ENCODE peak calls at places on chromosomes 3 and 15, in ten cellular contexts. One of them, this sample, is unnamed.

GRCh38 chr15:30038667-30039523 is 43.9 kb upstream of the GOLGA8J start:
- DNase-seq in KBM-7: no peak
- DNase-seq in fibroblast of lung: no peak
- DNase-seq in germinal center: no peak
- DNase-seq in activated T-cell treated with anti-CD3 and anti-CD28 coated beads for 1 hour: no peak
- DNase-seq in anterior cingulate cortex: peak; percentile 17
- DNase-seq in HCEC 1CT: no peak
- DNase-seq in astrocyte of the cerebellum: no peak
- DNase-seq in posterior vena cava: no peak
- DNase-seq in epithelial cell of esophagus: peak; percentile 8
- DNase-seq in this sample: no peak

GRCh38 chr3:181752202-181752671 is 40.5 kb downstream of the SOX2 start:
- DNase-seq in KBM-7: no peak
- DNase-seq in fibroblast of lung: peak; percentile 50
- DNase-seq in germinal center: no peak
- DNase-seq in activated T-cell treated with anti-CD3 and anti-CD28 coated beads for 1 hour: no peak
- DNase-seq in anterior cingulate cortex: peak; percentile 21
- DNase-seq in HCEC 1CT: no peak
- DNase-seq in astrocyte of the cerebellum: peak; percentile 16
- DNase-seq in posterior vena cava: no peak
- DNase-seq in epithelial cell of esophagus: no peak
- DNase-seq in this sample: no peak

GRCh38 chr3:195543642-195544536 is 764 bp upstream of the PPP1R2 start:
- DNase-seq in KBM-7: no peak
- DNase-seq in fibroblast of lung: peak; percentile 19
- DNase-seq in germinal center: no peak
- DNase-seq in activated T-cell treated with anti-CD3 and anti-CD28 coated beads for 1 hour: no peak
- DNase-seq in anterior cingulate cortex: no peak
- DNase-seq in HCEC 1CT: no peak
- DNase-seq in astrocyte of the cerebellum: no peak
- DNase-seq in posterior vena cava: no peak
- DNase-seq in epithelial cell of esophagus: no peak
- DNase-seq in this sample: no peak

GRCh38 chr3:46673151-46674030 is 20.1 kb downstream of the ALS2CL start:
- DNase-seq in KBM-7: no peak
- DNase-seq in fibroblast of lung: no peak
- DNase-seq in germinal center: no peak
- DNase-seq in activated T-cell treated with anti-CD3 and anti-CD28 coated beads for 1 hour: no peak
- DNase-seq in anterior cingulate cortex: no peak
- DNase-seq in HCEC 1CT: no peak
- DNase-seq in astrocyte of the cerebellum: no peak
- DNase-seq in posterior vena cava: peak; percentile 45
- DNase-seq in epithelial cell of esophagus: no peak
- DNase-seq in this sample: no peak

GRCh38 chr15:71278989-71279756 is 163.9 kb downstream of the THSD4 start:
- DNase-seq in KBM-7: peak; percentile 30
- DNase-seq in fibroblast of lung: peak; percentile 98
- DNase-seq in germinal center: no peak
- DNase-seq in activated T-cell treated with anti-CD3 and anti-CD28 coated beads for 1 hour: no peak
- DNase-seq in anterior cingulate cortex: no peak
- DNase-seq in HCEC 1CT: peak; percentile 98
- DNase-seq in astrocyte of the cerebellum: peak; percentile 79
- DNase-seq in posterior vena cava: no peak
- DNase-seq in epithelial cell of esophagus: peak; percentile 94
- DNase-seq in this sample: no peak

GRCh38 chr15:51550841-51551240 is 71.7 kb downstream of the DMXL2 start:
- DNase-seq in KBM-7: no peak
- DNase-seq in fibroblast of lung: no peak
- DNase-seq in germinal center: no peak
- DNase-seq in activated T-cell treated with anti-CD3 and anti-CD28 coated beads for 1 hour: no peak
- DNase-seq in anterior cingulate cortex: no peak
- DNase-seq in HCEC 1CT: no peak
- DNase-seq in astrocyte of the cerebellum: no peak
- DNase-seq in posterior vena cava: no peak
- DNase-seq in epithelial cell of esophagus: no peak
- DNase-seq in this sample: no peak

GRCh38 chr3:104960579-104960978 is 406.1 kb upstream of the ALCAM start:
- DNase-seq in KBM-7: no peak
- DNase-seq in fibroblast of lung: peak; percentile 41
- DNase-seq in germinal center: no peak
- DNase-seq in activated T-cell treated with anti-CD3 and anti-CD28 coated beads for 1 hour: no peak
- DNase-seq in anterior cingulate cortex: no peak
- DNase-seq in HCEC 1CT: peak; percentile 23
- DNase-seq in astrocyte of the cerebellum: no peak
- DNase-seq in posterior vena cava: no peak
- DNase-seq in epithelial cell of esophagus: no peak
- DNase-seq in this sample: no peak

GRCh38 chr3:196159952-196160804 is 51.0 kb downstream of the ZDHHC19 start:
- DNase-seq in KBM-7: peak; percentile 86
- DNase-seq in fibroblast of lung: peak; percentile 91
- DNase-seq in germinal center: peak; percentile 79
- DNase-seq in activated T-cell treated with anti-CD3 and anti-CD28 coated beads for 1 hour: no peak
- DNase-seq in anterior cingulate cortex: no peak
- DNase-seq in HCEC 1CT: peak; percentile 90
- DNase-seq in astrocyte of the cerebellum: peak; percentile 24
- DNase-seq in posterior vena cava: no peak
- DNase-seq in epithelial cell of esophagus: peak; percentile 76
- DNase-seq in this sample: peak; percentile 59

GRCh38 chr3:13046569-13047279 is 26.5 kb downstream of the IQSEC1 start:
- DNase-seq in KBM-7: no peak
- DNase-seq in fibroblast of lung: no peak
- DNase-seq in germinal center: peak; percentile 39
- DNase-seq in activated T-cell treated with anti-CD3 and anti-CD28 coated beads for 1 hour: no peak
- DNase-seq in anterior cingulate cortex: no peak
- DNase-seq in HCEC 1CT: no peak
- DNase-seq in astrocyte of the cerebellum: no peak
- DNase-seq in posterior vena cava: no peak
- DNase-seq in epithelial cell of esophagus: no peak
- DNase-seq in this sample: no peak

GRCh38 chr3:97821413-97821809 is 400 bp upstream of the CRYBG3 start:
- DNase-seq in KBM-7: no peak
- DNase-seq in fibroblast of lung: peak; percentile 66
- DNase-seq in germinal center: peak; percentile 33
- DNase-seq in activated T-cell treated with anti-CD3 and anti-CD28 coated beads for 1 hour: peak; percentile 24
- DNase-seq in anterior cingulate cortex: no peak
- DNase-seq in HCEC 1CT: no peak
- DNase-seq in astrocyte of the cerebellum: peak; percentile 20
- DNase-seq in posterior vena cava: peak; percentile 83
- DNase-seq in epithelial cell of esophagus: no peak
- DNase-seq in this sample: no peak

GRCh38 chr3:177431525-177432255 is 234.4 kb upstream of the TBL1XR1 start:
- DNase-seq in KBM-7: no peak
- DNase-seq in fibroblast of lung: no peak
- DNase-seq in germinal center: no peak
- DNase-seq in activated T-cell treated with anti-CD3 and anti-CD28 coated beads for 1 hour: no peak
- DNase-seq in anterior cingulate cortex: no peak
- DNase-seq in HCEC 1CT: no peak
- DNase-seq in astrocyte of the cerebellum: no peak
- DNase-seq in posterior vena cava: no peak
- DNase-seq in epithelial cell of esophagus: no peak
- DNase-seq in this sample: no peak

GRCh38 chr3:173889522-173890055 is 492.0 kb downstream of the NLGN1 start:
- DNase-seq in KBM-7: no peak
- DNase-seq in fibroblast of lung: peak; percentile 64
- DNase-seq in germinal center: no peak
- DNase-seq in activated T-cell treated with anti-CD3 and anti-CD28 coated beads for 1 hour: no peak
- DNase-seq in anterior cingulate cortex: no peak
- DNase-seq in HCEC 1CT: no peak
- DNase-seq in astrocyte of the cerebellum: no peak
- DNase-seq in posterior vena cava: no peak
- DNase-seq in epithelial cell of esophagus: no peak
- DNase-seq in this sample: no peak

GRCh38 chr15:35871282-35871681 is 325.3 kb upstream of the DPH6 start:
- DNase-seq in KBM-7: no peak
- DNase-seq in fibroblast of lung: no peak
- DNase-seq in germinal center: no peak
- DNase-seq in activated T-cell treated with anti-CD3 and anti-CD28 coated beads for 1 hour: no peak
- DNase-seq in anterior cingulate cortex: no peak
- DNase-seq in HCEC 1CT: no peak
- DNase-seq in astrocyte of the cerebellum: no peak
- DNase-seq in posterior vena cava: no peak
- DNase-seq in epithelial cell of esophagus: peak; percentile 70
- DNase-seq in this sample: no peak

GRCh38 chr15:58019503-58020376 is 45.8 kb downstream of the ALDH1A2 start:
- DNase-seq in KBM-7: no peak
- DNase-seq in fibroblast of lung: peak; percentile 41
- DNase-seq in germinal center: no peak
- DNase-seq in activated T-cell treated with anti-CD3 and anti-CD28 coated beads for 1 hour: no peak
- DNase-seq in anterior cingulate cortex: no peak
- DNase-seq in HCEC 1CT: peak; percentile 58
- DNase-seq in astrocyte of the cerebellum: no peak
- DNase-seq in posterior vena cava: no peak
- DNase-seq in epithelial cell of esophagus: peak; percentile 76
- DNase-seq in this sample: no peak

GRCh38 chr3:194957743-194958240 is 272.1 kb downstream of the FAM43A start:
- DNase-seq in KBM-7: no peak
- DNase-seq in fibroblast of lung: no peak
- DNase-seq in germinal center: no peak
- DNase-seq in activated T-cell treated with anti-CD3 and anti-CD28 coated beads for 1 hour: no peak
- DNase-seq in anterior cingulate cortex: no peak
- DNase-seq in HCEC 1CT: no peak
- DNase-seq in astrocyte of the cerebellum: no peak
- DNase-seq in posterior vena cava: no peak
- DNase-seq in epithelial cell of esophagus: no peak
- DNase-seq in this sample: no peak

GRCh38 chr3:151971194-151971771 is 97.8 kb downstream of the SUCNR1 start:
- DNase-seq in KBM-7: no peak
- DNase-seq in fibroblast of lung: no peak
- DNase-seq in germinal center: no peak
- DNase-seq in activated T-cell treated with anti-CD3 and anti-CD28 coated beads for 1 hour: no peak
- DNase-seq in anterior cingulate cortex: no peak
- DNase-seq in HCEC 1CT: no peak
- DNase-seq in astrocyte of the cerebellum: no peak
- DNase-seq in posterior vena cava: no peak
- DNase-seq in epithelial cell of esophagus: no peak
- DNase-seq in this sample: no peak

GRCh38 chr15:64865998-64866520 is 24.3 kb downstream of the PLEKHO2 start:
- DNase-seq in KBM-7: no peak
- DNase-seq in fibroblast of lung: peak; percentile 90
- DNase-seq in germinal center: no peak
- DNase-seq in activated T-cell treated with anti-CD3 and anti-CD28 coated beads for 1 hour: no peak
- DNase-seq in anterior cingulate cortex: no peak
- DNase-seq in HCEC 1CT: peak; percentile 90
- DNase-seq in astrocyte of the cerebellum: peak; percentile 95
- DNase-seq in posterior vena cava: no peak
- DNase-seq in epithelial cell of esophagus: peak; percentile 36
- DNase-seq in this sample: no peak

GRCh38 chr3:156532730-156533129 is 22.2 kb downstream of the SSR3 start:
- DNase-seq in KBM-7: no peak
- DNase-seq in fibroblast of lung: peak; percentile 32
- DNase-seq in germinal center: no peak
- DNase-seq in activated T-cell treated with anti-CD3 and anti-CD28 coated beads for 1 hour: no peak
- DNase-seq in anterior cingulate cortex: no peak
- DNase-seq in HCEC 1CT: no peak
- DNase-seq in astrocyte of the cerebellum: no peak
- DNase-seq in posterior vena cava: no peak
- DNase-seq in epithelial cell of esophagus: no peak
- DNase-seq in this sample: no peak

GRCh38 chr3:54223063-54223462 is 100.7 kb downstream of the CACNA2D3 start:
- DNase-seq in KBM-7: no peak
- DNase-seq in fibroblast of lung: no peak
- DNase-seq in germinal center: no peak
- DNase-seq in activated T-cell treated with anti-CD3 and anti-CD28 coated beads for 1 hour: no peak
- DNase-seq in anterior cingulate cortex: no peak
- DNase-seq in HCEC 1CT: no peak
- DNase-seq in astrocyte of the cerebellum: no peak
- DNase-seq in posterior vena cava: no peak
- DNase-seq in epithelial cell of esophagus: no peak
- DNase-seq in this sample: no peak

GRCh38 chr15:48373855-48374421 is 42.7 kb downstream of the DUT start:
- DNase-seq in KBM-7: no peak
- DNase-seq in fibroblast of lung: peak; percentile 98
- DNase-seq in germinal center: no peak
- DNase-seq in activated T-cell treated with anti-CD3 and anti-CD28 coated beads for 1 hour: no peak
- DNase-seq in anterior cingulate cortex: no peak
- DNase-seq in HCEC 1CT: peak; percentile 65
- DNase-seq in astrocyte of the cerebellum: no peak
- DNase-seq in posterior vena cava: peak; percentile 85
- DNase-seq in epithelial cell of esophagus: peak; percentile 82
- DNase-seq in this sample: no peak

GRCh38 chr3:146746190-146746589 is 141.0 kb upstream of the PLSCR5 start:
- DNase-seq in KBM-7: no peak
- DNase-seq in fibroblast of lung: peak; percentile 63
- DNase-seq in germinal center: no peak
- DNase-seq in activated T-cell treated with anti-CD3 and anti-CD28 coated beads for 1 hour: no peak
- DNase-seq in anterior cingulate cortex: no peak
- DNase-seq in HCEC 1CT: peak; percentile 79
- DNase-seq in astrocyte of the cerebellum: peak; percentile 24
- DNase-seq in posterior vena cava: no peak
- DNase-seq in epithelial cell of esophagus: peak; percentile 37
- DNase-seq in this sample: no peak

GRCh38 chr3:144039661-144040060 is 68.0 kb downstream of the DIPK2A start:
- DNase-seq in KBM-7: no peak
- DNase-seq in fibroblast of lung: peak; percentile 29
- DNase-seq in germinal center: no peak
- DNase-seq in activated T-cell treated with anti-CD3 and anti-CD28 coated beads for 1 hour: no peak
- DNase-seq in anterior cingulate cortex: no peak
- DNase-seq in HCEC 1CT: peak; percentile 49
- DNase-seq in astrocyte of the cerebellum: no peak
- DNase-seq in posterior vena cava: no peak
- DNase-seq in epithelial cell of esophagus: peak; percentile 68
- DNase-seq in this sample: no peak

GRCh38 chr3:16203671-16204629 is 29.5 kb downstream of the GALNT15 start:
- DNase-seq in KBM-7: no peak
- DNase-seq in fibroblast of lung: peak; percentile 66
- DNase-seq in germinal center: no peak
- DNase-seq in activated T-cell treated with anti-CD3 and anti-CD28 coated beads for 1 hour: no peak
- DNase-seq in anterior cingulate cortex: no peak
- DNase-seq in HCEC 1CT: no peak
- DNase-seq in astrocyte of the cerebellum: no peak
- DNase-seq in posterior vena cava: no peak
- DNase-seq in epithelial cell of esophagus: no peak
- DNase-seq in this sample: no peak

GRCh38 chr3:99872633-99873254 is 55.1 kb downstream of the CMSS1 start:
- DNase-seq in KBM-7: no peak
- DNase-seq in fibroblast of lung: peak; percentile 45
- DNase-seq in germinal center: no peak
- DNase-seq in activated T-cell treated with anti-CD3 and anti-CD28 coated beads for 1 hour: no peak
- DNase-seq in anterior cingulate cortex: no peak
- DNase-seq in HCEC 1CT: no peak
- DNase-seq in astrocyte of the cerebellum: no peak
- DNase-seq in posterior vena cava: no peak
- DNase-seq in epithelial cell of esophagus: no peak
- DNase-seq in this sample: no peak

GRCh38 chr15:88454867-88455810 is 12.0 kb downstream of the MRPL46 start:
- DNase-seq in KBM-7: peak; percentile 89
- DNase-seq in fibroblast of lung: peak; percentile 72
- DNase-seq in germinal center: peak; percentile 67
- DNase-seq in activated T-cell treated with anti-CD3 and anti-CD28 coated beads for 1 hour: peak; percentile 13
- DNase-seq in anterior cingulate cortex: peak; percentile 18
- DNase-seq in HCEC 1CT: peak; percentile 53
- DNase-seq in astrocyte of the cerebellum: peak; percentile 38
- DNase-seq in posterior vena cava: no peak
- DNase-seq in epithelial cell of esophagus: peak; percentile 76
- DNase-seq in this sample: no peak

GRCh38 chr3:47011371-47011770 is 31.9 kb downstream of the NBEAL2 start:
- DNase-seq in KBM-7: no peak
- DNase-seq in fibroblast of lung: no peak
- DNase-seq in germinal center: no peak
- DNase-seq in activated T-cell treated with anti-CD3 and anti-CD28 coated beads for 1 hour: no peak
- DNase-seq in anterior cingulate cortex: no peak
- DNase-seq in HCEC 1CT: no peak
- DNase-seq in astrocyte of the cerebellum: no peak
- DNase-seq in posterior vena cava: no peak
- DNase-seq in epithelial cell of esophagus: no peak
- DNase-seq in this sample: no peak

GRCh38 chr15:68232937-68233336 is 3.4 kb upstream of the CLN6 start:
- DNase-seq in KBM-7: peak; percentile 89
- DNase-seq in fibroblast of lung: no peak
- DNase-seq in germinal center: no peak
- DNase-seq in activated T-cell treated with anti-CD3 and anti-CD28 coated beads for 1 hour: no peak
- DNase-seq in anterior cingulate cortex: no peak
- DNase-seq in HCEC 1CT: no peak
- DNase-seq in astrocyte of the cerebellum: no peak
- DNase-seq in posterior vena cava: peak; percentile 75
- DNase-seq in epithelial cell of esophagus: no peak
- DNase-seq in this sample: no peak

GRCh38 chr15:39778031-39778430 is 4.6 kb downstream of the FSIP1 start:
- DNase-seq in KBM-7: no peak
- DNase-seq in fibroblast of lung: no peak
- DNase-seq in germinal center: no peak
- DNase-seq in activated T-cell treated with anti-CD3 and anti-CD28 coated beads for 1 hour: no peak
- DNase-seq in anterior cingulate cortex: no peak
- DNase-seq in HCEC 1CT: peak; percentile 44
- DNase-seq in astrocyte of the cerebellum: no peak
- DNase-seq in posterior vena cava: no peak
- DNase-seq in epithelial cell of esophagus: no peak
- DNase-seq in this sample: no peak